ENCODE peak calls at places on chromosomes 5 and 9, in five cellular contexts. L is activated T-cell treated with anti-CD3 and anti-CD28 coated beads, Interleukin-2, amount 50 U/mL, for 1 hour; P is LoVo; K is tibial artery; U is SHP77. M is an unnamed sample.

GRCh38 chr5:174998131-174998730 is 273.8 kb downstream of the MSX2 start:
- DNase-seq in L (no peak), P (no peak), K (no peak), U (no peak), M (no peak)

GRCh38 chr5:68973696-68974095 is 120.1 kb upstream of the SLC30A5 start:
- DNase-seq in L (no peak), P (no peak), K (no peak), U (no peak), M (no peak)

GRCh38 chr9:127523312-127523851 is 72.1 kb downstream of the LRSAM1 start:
- DNase-seq in L (peak), P (no peak), K (no peak), U (no peak), M (no peak)

GRCh38 chr9:104386425-104387069 is 117.5 kb upstream of the OR13F1 start:
- DNase-seq in L (no peak), P (peak), K (no peak), U (peak), M (peak)

GRCh38 chr9:88995627-88996026 is 4.4 kb downstream of the S1PR3 start:
- DNase-seq in L (no peak), P (no peak), K (peak), U (no peak), M (no peak)

GRCh38 chr5:137141779-137142178 is 357.3 kb downstream of the SPOCK1 start:
- DNase-seq in L (no peak), P (no peak), K (no peak), U (no peak), M (no peak)

GRCh38 chr9:86494644-86495081 is 140.5 kb upstream of the TUT7 start:
- DNase-seq in L (no peak), P (no peak), K (no peak), U (no peak), M (no peak)

GRCh38 chr9:120710110-120710981 is 3.9 kb downstream of the MEGF9 start:
- DNase-seq in L (peak), P (peak), K (no peak), U (no peak), M (peak)

GRCh38 chr5:37774912-37775483 is 64.8 kb downstream of the GDNF start:
- DNase-seq in L (no peak), P (no peak), K (no peak), U (peak), M (peak)

GRCh38 chr9:112111461-112111860 is 63.6 kb downstream of the SUSD1 start:
- DNase-seq in L (no peak), P (no peak), K (no peak), U (no peak), M (no peak)

GRCh38 chr9:120182011-120182410 is 398.0 kb downstream of the CDK5RAP2 start:
- DNase-seq in L (no peak), P (no peak), K (no peak), U (no peak), M (no peak)

GRCh38 chr5:161311965-161312364 is 234.6 kb downstream of the GABRB2 start:
- DNase-seq in L (no peak), P (no peak), K (no peak), U (no peak), M (no peak)

GRCh38 chr9:97237951-97238851 is 69.3 kb upstream of the CCDC180 start:
- DNase-seq in L (peak), P (peak), K (peak), U (peak), M (peak)